ENCODE peak calls at places on chromosome 1, in nine cellular contexts. V, T, N, J, S, B, R, Y and M are unnamed samples.

GRCh38 chr1:89998306-89998705 is 3.4 kb downstream of the ZNF326 start:
- DNase-seq in V (no peak), T (no peak), N (no peak), J (no peak), S (no peak), B (peak), R (no peak), Y (no peak), M (no peak)

GRCh38 chr1:94980909-94981252 is 54.0 kb upstream of the CNN3 start:
- DNase-seq in V (no peak), T (no peak), N (no peak), J (no peak), S (no peak), B (no peak), R (no peak), Y (no peak), M (peak)

GRCh38 chr1:41366428-41367101 is 5.3 kb downstream of the FOXO6 start:
- DNase-seq in V (peak), T (no peak), N (no peak), J (no peak), S (no peak), B (no peak), R (peak), Y (no peak), M (peak)

GRCh38 chr1:52621950-52622349 is 11.0 kb upstream of the SHISAL2A start:
- DNase-seq in V (no peak), T (no peak), N (no peak), J (no peak), S (no peak), B (no peak), R (no peak), Y (no peak), M (no peak)

GRCh38 chr1:91653183-91653582 is 152.5 kb downstream of the CDC7 start:
- DNase-seq in V (no peak), T (no peak), N (no peak), J (no peak), S (no peak), B (no peak), R (no peak), Y (no peak), M (no peak)

GRCh38 chr1:92623187-92623778 is 136.6 kb upstream of the GFI1 start:
- DNase-seq in V (no peak), T (no peak), N (no peak), J (no peak), S (no peak), B (peak), R (no peak), Y (peak), M (peak)

GRCh38 chr1:16967095-16967567 is 13.3 kb downstream of the MFAP2 start:
- DNase-seq in V (no peak), T (peak), N (no peak), J (no peak), S (no peak), B (peak), R (peak), Y (no peak), M (no peak)

GRCh38 chr1:56967900-56968832 is 2.4 kb upstream of the C8B start:
- DNase-seq in V (no peak), T (no peak), N (no peak), J (no peak), S (no peak), B (peak), R (peak), Y (no peak), M (peak)

GRCh38 chr1:13469343-13469742 is 44.5 kb downstream of the LRRC38 start:
- DNase-seq in V (no peak), T (no peak), N (no peak), J (no peak), S (no peak), B (peak), R (peak), Y (peak), M (peak)

GRCh38 chr1:223106856-223107255 is 36.2 kb downstream of the TLR5 start:
- DNase-seq in V (no peak), T (no peak), N (no peak), J (no peak), S (no peak), B (peak), R (no peak), Y (no peak), M (no peak)

GRCh38 chr1:178189814-178190213 is 95.9 kb downstream of the RASAL2 start:
- DNase-seq in V (no peak), T (no peak), N (peak), J (no peak), S (no peak), B (peak), R (peak), Y (peak), M (peak)

GRCh38 chr1:16111771-16112557 is 38.5 kb upstream of the FAM131C start:
- DNase-seq in V (no peak), T (peak), N (peak), J (no peak), S (no peak), B (peak), R (peak), Y (no peak), M (no peak)

GRCh38 chr1:85578321-85579295 is 2.0 kb upstream of the CCN1 start:
- DNase-seq in V (no peak), T (peak), N (peak), J (no peak), S (peak), B (peak), R (peak), Y (no peak), M (no peak)

GRCh38 chr1:17031436-17031835 is 19.7 kb upstream of the ATP13A2 start:
- DNase-seq in V (no peak), T (no peak), N (no peak), J (no peak), S (no peak), B (no peak), R (no peak), Y (no peak), M (no peak)